ENCODE peak calls at places on chromosomes 1 and 21, in five cellular contexts. T is thoracic aorta; Z is CD8-positive, alpha-beta T cell; K is AG20443; X is CD4-positive, alpha-beta T cell. D is an unnamed sample.

GRCh38 chr1:178536844-178537371 is 24.0 kb downstream of the TEX35 start:
- DNase-seq in T (no peak), Z (no peak), K (peak; percentile 95), X (no peak), D (no peak)

GRCh38 chr1:19405761-19406481 is 79.4 kb downstream of the CAPZB start:
- DNase-seq in T (no peak), Z (peak; percentile 52), K (peak; percentile 54), X (no peak), D (no peak)

GRCh38 chr1:218930879-218931278 is 242.8 kb upstream of the LYPLAL1 start:
- DNase-seq in T (no peak), Z (no peak), K (peak; percentile 24), X (no peak), D (no peak)

GRCh38 chr1:86085741-86086411 is 70.7 kb downstream of the COL24A1 start:
- DNase-seq in T (no peak), Z (no peak), K (no peak), X (no peak), D (no peak)

GRCh38 chr1:210850556-210850955 is 283.4 kb downstream of the KCNH1 start:
- DNase-seq in T (no peak), Z (no peak), K (no peak), X (no peak), D (no peak)

GRCh38 chr1:55321947-55322346 is 106.8 kb upstream of the USP24 start:
- DNase-seq in T (no peak), Z (no peak), K (peak; percentile 35), X (no peak), D (no peak)

GRCh38 chr1:110067957-110068645 is 2.4 kb downstream of the ALX3 start:
- DNase-seq in T (no peak), Z (no peak), K (no peak), X (no peak), D (no peak)

GRCh38 chr1:240031009-240031408 is 60.7 kb upstream of the FMN2 start:
- DNase-seq in T (no peak), Z (no peak), K (peak; percentile 81), X (no peak), D (no peak)

GRCh38 chr1:229225331-229225782 is 45.6 kb upstream of the RAB4A start:
- DNase-seq in T (no peak), Z (no peak), K (no peak), X (no peak), D (no peak)

GRCh38 chr1:74160045-74160444 is 37.9 kb downstream of the LRRIQ3 start:
- DNase-seq in T (no peak), Z (no peak), K (no peak), X (no peak), D (no peak)

GRCh38 chr1:116148967-116149366 is 37.8 kb downstream of the MAB21L3 start:
- DNase-seq in T (no peak), Z (no peak), K (no peak), X (no peak), D (no peak)

GRCh38 chr1:231691618-231692259 is 65.1 kb downstream of the DISC1 start:
- DNase-seq in T (no peak), Z (no peak), K (peak; percentile 50), X (no peak), D (no peak)

GRCh38 chr1:223088713-223089240 is 54.3 kb downstream of the TLR5 start:
- DNase-seq in T (no peak), Z (no peak), K (no peak), X (no peak), D (no peak)

GRCh38 chr1:119373465-119373864 is 4.9 kb downstream of the HAO2 start:
- DNase-seq in T (no peak), Z (no peak), K (peak; percentile 36), X (no peak), D (no peak)

GRCh38 chr1:238628130-238628529 is 737.4 kb upstream of the ZP4 start:
- DNase-seq in T (no peak), Z (no peak), K (no peak), X (no peak), D (no peak)

GRCh38 chr1:173392895-173393654 is 84.1 kb upstream of the PRDX6 start:
- DNase-seq in T (no peak), Z (no peak), K (peak; percentile 82), X (no peak), D (no peak)

GRCh38 chr1:183030053-183030452 is 6.8 kb downstream of the LAMC1 start:
- DNase-seq in T (no peak), Z (no peak), K (no peak), X (no peak), D (no peak)

GRCh38 chr21:39696620-39697019 is 48.4 kb upstream of the IGSF5 start:
- DNase-seq in T (no peak), Z (no peak), K (no peak), X (no peak), D (no peak)

GRCh38 chr1:223717695-223718363 is 5.5 kb downstream of the CAPN2 start:
- DNase-seq in T (no peak), Z (no peak), K (no peak), X (no peak), D (no peak)

GRCh38 chr1:23434260-23434775 is 9.8 kb upstream of the TCEA3 start:
- DNase-seq in T (no peak), Z (no peak), K (no peak), X (no peak), D (no peak)

GRCh38 chr21:42572906-42573495 is 59.3 kb downstream of the SLC37A1 start:
- DNase-seq in T (no peak), Z (peak; percentile 45), K (no peak), X (no peak), D (peak; percentile 58)

GRCh38 chr1:175129644-175129996 is 62.0 kb downstream of the TNN start:
- DNase-seq in T (no peak), Z (no peak), K (no peak), X (no peak), D (no peak)

GRCh38 chr1:25699501-25700089 is 83.0 kb downstream of the MAN1C1 start:
- DNase-seq in T (peak; percentile 41), Z (no peak), K (no peak), X (no peak), D (peak; percentile 83)

GRCh38 chr1:22317920-22318243 is 133.8 kb upstream of the ZBTB40 start:
- DNase-seq in T (no peak), Z (peak; percentile 31), K (no peak), X (no peak), D (no peak)

GRCh38 chr1:246602194-246602593 is 35.9 kb downstream of the CNST start:
- DNase-seq in T (no peak), Z (no peak), K (no peak), X (no peak), D (no peak)

GRCh38 chr1:194512361-194512760 is 1325.9 kb upstream of the B3GALT2 start:
- DNase-seq in T (no peak), Z (no peak), K (no peak), X (no peak), D (no peak)

GRCh38 chr1:150974580-150975478 is at the start of gene CERS2:
- DNase-seq in T (no peak), Z (peak; percentile 88), K (peak; percentile 94), X (peak; percentile 80), D (peak; percentile 76)

GRCh38 chr1:9729523-9729922 is 78.0 kb downstream of the PIK3CD start:
- DNase-seq in T (no peak), Z (no peak), K (no peak), X (no peak), D (no peak)

GRCh38 chr1:112247036-112247597 is 148.9 kb upstream of the CTTNBP2NL start:
- DNase-seq in T (no peak), Z (no peak), K (no peak), X (no peak), D (no peak)

GRCh38 chr1:167175901-167176300 is 44.8 kb upstream of the POU2F1 start:
- DNase-seq in T (no peak), Z (no peak), K (no peak), X (no peak), D (no peak)

GRCh38 chr1:94654031-94654430 is 112.5 kb upstream of the F3 start:
- DNase-seq in T (no peak), Z (no peak), K (no peak), X (no peak), D (no peak)

GRCh38 chr1:36157115-36157903 is 1.3 kb downstream of the MAP7D1 start:
- DNase-seq in T (no peak), Z (no peak), K (peak; percentile 43), X (no peak), D (peak; percentile 62)

GRCh38 chr1:145690587-145691558 is 16.3 kb downstream of the PDZK1 start:
- DNase-seq in T (no peak), Z (peak; percentile 55), K (peak; percentile 83), X (no peak), D (no peak)

GRCh38 chr1:207404849-207405525 is 49.1 kb upstream of the CR2 start:
- DNase-seq in T (no peak), Z (no peak), K (peak; percentile 68), X (no peak), D (no peak)

GRCh38 chr1:8361198-8361849 is 43.4 kb downstream of the SLC45A1 start:
- DNase-seq in T (no peak), Z (no peak), K (no peak), X (no peak), D (no peak)